ENCODE peak calls at places on chromosomes 13 and 19, in seven cellular contexts. One of them, this sample, is unnamed. For H3K4me1, the result is how much of the 10 kb centered on the place peaks cover.

GRCh38 chr13:39835253-39835652 is 179.8 kb downstream of the COG6 start:
- DNase-seq in effector memory CD4-positive, alpha-beta T cell: no peak
- DNase-seq in fibroblast of lung: no peak
- DNase-seq in endodermal cell: peak
- DNase-seq in body of pancreas: no peak
- DNase-seq in heart left ventricle: no peak
- DNase-seq in cardiac muscle cell: no peak
- DNase-seq in this sample: no peak

GRCh38 chr13:28459911-28460310 is 35.0 kb downstream of the FLT1 start:
- DNase-seq in effector memory CD4-positive, alpha-beta T cell: no peak
- DNase-seq in fibroblast of lung: no peak
- DNase-seq in endodermal cell: no peak
- DNase-seq in body of pancreas: no peak
- DNase-seq in heart left ventricle: no peak
- DNase-seq in cardiac muscle cell: no peak
- DNase-seq in this sample: no peak

GRCh38 chr19:13022859-13023636 is 27.8 kb downstream of the NFIX start:
- DNase-seq in effector memory CD4-positive, alpha-beta T cell: no peak
- DNase-seq in fibroblast of lung: peak
- DNase-seq in endodermal cell: peak
- DNase-seq in body of pancreas: peak
- DNase-seq in heart left ventricle: peak
- DNase-seq in cardiac muscle cell: no peak
- DNase-seq in this sample: no peak

GRCh38 chr13:98508280-98509074 is 68.4 kb downstream of the STK24 start:
- DNase-seq in effector memory CD4-positive, alpha-beta T cell: no peak
- DNase-seq in fibroblast of lung: peak
- DNase-seq in endodermal cell: no peak
- DNase-seq in body of pancreas: no peak
- DNase-seq in heart left ventricle: no peak
- DNase-seq in cardiac muscle cell: no peak
- DNase-seq in this sample: no peak

GRCh38 chr19:44848036-44848804 is 2.1 kb downstream of the NECTIN2 start:
- DNase-seq in effector memory CD4-positive, alpha-beta T cell: no peak
- DNase-seq in fibroblast of lung: peak
- DNase-seq in endodermal cell: peak
- DNase-seq in body of pancreas: peak
- DNase-seq in heart left ventricle: peak
- DNase-seq in cardiac muscle cell: peak
- DNase-seq in this sample: no peak

GRCh38 chr13:27728271-27728670 is 64.0 kb upstream of the GSX1 start:
- DNase-seq in effector memory CD4-positive, alpha-beta T cell: no peak
- DNase-seq in fibroblast of lung: no peak
- DNase-seq in endodermal cell: peak
- DNase-seq in body of pancreas: no peak
- DNase-seq in heart left ventricle: no peak
- DNase-seq in cardiac muscle cell: no peak
- DNase-seq in this sample: no peak

GRCh38 chr13:37109080-37109678 is 3.7 kb upstream of the CSNK1A1L start:
- DNase-seq in effector memory CD4-positive, alpha-beta T cell: no peak
- DNase-seq in fibroblast of lung: peak
- DNase-seq in endodermal cell: no peak
- DNase-seq in body of pancreas: no peak
- DNase-seq in heart left ventricle: no peak
- DNase-seq in cardiac muscle cell: peak
- DNase-seq in this sample: no peak

GRCh38 chr13:75628811-75629210 is 7.3 kb upstream of the LMO7 start:
- DNase-seq in effector memory CD4-positive, alpha-beta T cell: no peak
- DNase-seq in fibroblast of lung: no peak
- DNase-seq in endodermal cell: no peak
- DNase-seq in body of pancreas: no peak
- DNase-seq in heart left ventricle: no peak
- DNase-seq in cardiac muscle cell: no peak
- DNase-seq in this sample: no peak

GRCh38 chr13:32272021-32272695 is 43.0 kb downstream of the ZAR1L start:
- DNase-seq in effector memory CD4-positive, alpha-beta T cell: no peak
- DNase-seq in fibroblast of lung: no peak
- DNase-seq in endodermal cell: no peak
- DNase-seq in body of pancreas: no peak
- DNase-seq in heart left ventricle: no peak
- DNase-seq in cardiac muscle cell: no peak
- DNase-seq in this sample: no peak

GRCh38 chr19:27774827-27775226 is 1438.1 kb downstream of the UQCRFS1 start:
- DNase-seq in effector memory CD4-positive, alpha-beta T cell: no peak
- DNase-seq in fibroblast of lung: no peak
- DNase-seq in endodermal cell: peak
- DNase-seq in body of pancreas: no peak
- DNase-seq in heart left ventricle: no peak
- DNase-seq in cardiac muscle cell: no peak
- DNase-seq in this sample: no peak

GRCh38 chr13:96218475-96218874 is 128.6 kb downstream of the HS6ST3 start:
- DNase-seq in effector memory CD4-positive, alpha-beta T cell: no peak
- DNase-seq in fibroblast of lung: no peak
- DNase-seq in endodermal cell: no peak
- DNase-seq in body of pancreas: no peak
- DNase-seq in heart left ventricle: no peak
- DNase-seq in cardiac muscle cell: no peak
- DNase-seq in this sample: no peak

GRCh38 chr13:97395437-97396136 is 38.4 kb upstream of the RAP2A start:
- DNase-seq in effector memory CD4-positive, alpha-beta T cell: no peak
- DNase-seq in fibroblast of lung: peak
- DNase-seq in endodermal cell: no peak
- DNase-seq in body of pancreas: no peak
- DNase-seq in heart left ventricle: no peak
- DNase-seq in cardiac muscle cell: no peak
- DNase-seq in this sample: no peak

GRCh38 chr13:26656919-26657318 is 99.4 kb downstream of the WASF3 start:
- DNase-seq in effector memory CD4-positive, alpha-beta T cell: no peak
- DNase-seq in fibroblast of lung: peak
- DNase-seq in endodermal cell: no peak
- DNase-seq in body of pancreas: no peak
- DNase-seq in heart left ventricle: no peak
- DNase-seq in cardiac muscle cell: peak
- DNase-seq in this sample: no peak

GRCh38 chr13:41456768-41457588 is at the start of gene RGCC:
- DNase-seq in effector memory CD4-positive, alpha-beta T cell: peak
- DNase-seq in fibroblast of lung: peak
- DNase-seq in endodermal cell: peak
- DNase-seq in body of pancreas: peak
- DNase-seq in heart left ventricle: peak
- DNase-seq in cardiac muscle cell: peak
- DNase-seq in this sample: peak

GRCh38 chr13:113445791-113446487 is 7.3 kb downstream of the ADPRHL1 start:
- DNase-seq in effector memory CD4-positive, alpha-beta T cell: no peak
- DNase-seq in fibroblast of lung: no peak
- DNase-seq in endodermal cell: peak
- DNase-seq in body of pancreas: no peak
- DNase-seq in heart left ventricle: no peak
- DNase-seq in cardiac muscle cell: no peak
- DNase-seq in this sample: no peak

GRCh38 chr19:15296841-15297415 is 35.4 kb downstream of the BRD4 start:
- DNase-seq in effector memory CD4-positive, alpha-beta T cell: no peak
- DNase-seq in fibroblast of lung: no peak
- DNase-seq in endodermal cell: no peak
- DNase-seq in body of pancreas: no peak
- DNase-seq in heart left ventricle: no peak
- DNase-seq in cardiac muscle cell: no peak
- DNase-seq in this sample: peak

GRCh38 chr13:111423168-111423785 is 102.8 kb downstream of the TEX29 start:
- DNase-seq in effector memory CD4-positive, alpha-beta T cell: no peak
- DNase-seq in fibroblast of lung: no peak
- DNase-seq in endodermal cell: no peak
- DNase-seq in body of pancreas: no peak
- DNase-seq in heart left ventricle: no peak
- DNase-seq in cardiac muscle cell: no peak
- DNase-seq in this sample: no peak

GRCh38 chr19:34306213-34306661 is 51.9 kb downstream of the GARRE1 start:
- DNase-seq in effector memory CD4-positive, alpha-beta T cell: no peak
- DNase-seq in fibroblast of lung: no peak
- DNase-seq in endodermal cell: no peak
- DNase-seq in body of pancreas: peak
- DNase-seq in heart left ventricle: no peak
- DNase-seq in cardiac muscle cell: no peak
- DNase-seq in this sample: no peak

GRCh38 chr19:49014123-49014869 is 2.6 kb downstream of the LHB start:
- DNase-seq in effector memory CD4-positive, alpha-beta T cell: no peak
- DNase-seq in fibroblast of lung: peak
- DNase-seq in endodermal cell: no peak
- DNase-seq in body of pancreas: no peak
- DNase-seq in heart left ventricle: no peak
- DNase-seq in cardiac muscle cell: no peak
- DNase-seq in this sample: no peak

GRCh38 chr13:48431431-48431830 is 18.5 kb upstream of the LPAR6 start:
- DNase-seq in effector memory CD4-positive, alpha-beta T cell: no peak
- DNase-seq in fibroblast of lung: peak
- DNase-seq in endodermal cell: no peak
- DNase-seq in body of pancreas: no peak
- DNase-seq in heart left ventricle: no peak
- DNase-seq in cardiac muscle cell: no peak
- DNase-seq in this sample: no peak

GRCh38 chr19:41849067-41849466 is 4.2 kb downstream of the DMRTC2 start:
- DNase-seq in effector memory CD4-positive, alpha-beta T cell: no peak
- DNase-seq in fibroblast of lung: no peak
- DNase-seq in endodermal cell: no peak
- DNase-seq in body of pancreas: no peak
- DNase-seq in heart left ventricle: no peak
- DNase-seq in cardiac muscle cell: no peak
- DNase-seq in this sample: no peak

GRCh38 chr19:54336893-54337857 is 1.8 kb downstream of the LILRA4 start:
- DNase-seq in effector memory CD4-positive, alpha-beta T cell: no peak
- DNase-seq in fibroblast of lung: no peak
- DNase-seq in endodermal cell: no peak
- DNase-seq in body of pancreas: no peak
- DNase-seq in heart left ventricle: no peak
- DNase-seq in cardiac muscle cell: no peak
- DNase-seq in this sample: no peak

GRCh38 chr13:25885418-25885817 is 166.4 kb downstream of the SHISA2 start:
- DNase-seq in effector memory CD4-positive, alpha-beta T cell: no peak
- DNase-seq in fibroblast of lung: no peak
- DNase-seq in endodermal cell: peak
- DNase-seq in body of pancreas: no peak
- DNase-seq in heart left ventricle: no peak
- DNase-seq in cardiac muscle cell: no peak
- DNase-seq in this sample: no peak

GRCh38 chr19:55158848-55159793 is 1.6 kb upstream of the TNNI3 start:
- DNase-seq in effector memory CD4-positive, alpha-beta T cell: no peak
- DNase-seq in fibroblast of lung: no peak
- DNase-seq in endodermal cell: peak
- DNase-seq in body of pancreas: no peak
- DNase-seq in heart left ventricle: peak
- DNase-seq in cardiac muscle cell: peak
- DNase-seq in this sample: no peak

GRCh38 chr13:74062933-74063332 is 71.3 kb downstream of the KLF12 start:
- DNase-seq in effector memory CD4-positive, alpha-beta T cell: no peak
- DNase-seq in fibroblast of lung: peak
- DNase-seq in endodermal cell: no peak
- DNase-seq in body of pancreas: peak
- DNase-seq in heart left ventricle: peak
- DNase-seq in cardiac muscle cell: peak
- DNase-seq in this sample: no peak

DNA sequence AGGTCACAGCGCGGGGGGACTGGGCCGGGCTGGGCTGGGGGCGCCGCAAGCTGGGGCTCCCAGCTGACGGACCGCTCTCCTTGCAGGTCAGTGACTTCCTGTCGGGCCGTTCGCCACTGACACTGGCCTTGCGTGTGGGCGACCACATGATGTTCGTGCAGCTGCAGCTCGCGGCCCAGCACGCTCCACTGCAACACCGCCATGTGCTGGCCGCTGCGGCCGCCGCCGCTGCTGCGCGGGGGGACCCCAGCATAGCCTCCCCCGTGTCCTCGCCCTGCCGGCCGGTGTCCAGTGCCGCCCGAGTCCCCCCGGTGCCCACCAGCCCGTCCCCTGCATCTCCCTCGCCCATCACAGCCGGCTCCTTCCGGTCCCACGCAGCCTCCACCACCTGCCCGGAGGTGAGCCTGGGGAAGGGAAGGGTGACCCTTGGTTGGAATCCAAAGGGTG is 5.7 kb downstream of the MIDN start:
- DNase-seq in effector memory CD4-positive, alpha-beta T cell: no peak
- DNase-seq in fibroblast of lung: no peak
- DNase-seq in endodermal cell: no peak
- DNase-seq in body of pancreas: no peak
- DNase-seq in heart left ventricle: no peak
- DNase-seq in cardiac muscle cell: no peak
- DNase-seq in this sample: no peak
- H3K4me1 ChIP-seq in effector memory CD4-positive, alpha-beta T cell: half or more
- H3K4me1 ChIP-seq in fibroblast of lung: under half
- H3K4me1 ChIP-seq in endodermal cell: under half
- H3K4me1 ChIP-seq in body of pancreas: half or more
- H3K4me1 ChIP-seq in heart left ventricle: under half
- H3K4me1 ChIP-seq in cardiac muscle cell: under half
- H3K4me1 ChIP-seq in this sample: half or more

GRCh38 chr19:10979950-10980349 is 19.1 kb downstream of the SMARCA4 start:
- DNase-seq in effector memory CD4-positive, alpha-beta T cell: no peak
- DNase-seq in fibroblast of lung: no peak
- DNase-seq in endodermal cell: no peak
- DNase-seq in body of pancreas: peak
- DNase-seq in heart left ventricle: no peak
- DNase-seq in cardiac muscle cell: no peak
- DNase-seq in this sample: peak
- H3K4me1 ChIP-seq in effector memory CD4-positive, alpha-beta T cell: under half
- H3K4me1 ChIP-seq in fibroblast of lung: under half
- H3K4me1 ChIP-seq in endodermal cell: under half
- H3K4me1 ChIP-seq in body of pancreas: under half
- H3K4me1 ChIP-seq in heart left ventricle: under half
- H3K4me1 ChIP-seq in cardiac muscle cell: under half
- H3K4me1 ChIP-seq in this sample: under half

GRCh38 chr19:18027151-18027550 is 19.2 kb downstream of the ARRDC2 start:
- DNase-seq in effector memory CD4-positive, alpha-beta T cell: no peak
- DNase-seq in fibroblast of lung: no peak
- DNase-seq in endodermal cell: no peak
- DNase-seq in body of pancreas: no peak
- DNase-seq in heart left ventricle: no peak
- DNase-seq in cardiac muscle cell: no peak
- DNase-seq in this sample: no peak
- H3K4me1 ChIP-seq in effector memory CD4-positive, alpha-beta T cell: under half
- H3K4me1 ChIP-seq in fibroblast of lung: under half
- H3K4me1 ChIP-seq in endodermal cell: under half
- H3K4me1 ChIP-seq in body of pancreas: under half
- H3K4me1 ChIP-seq in heart left ventricle: under half
- H3K4me1 ChIP-seq in cardiac muscle cell: under half
- H3K4me1 ChIP-seq in this sample: under half

GRCh38 chr13:99988469-99989375 is 7.1 kb downstream of the ZIC2 start:
- DNase-seq in effector memory CD4-positive, alpha-beta T cell: no peak
- DNase-seq in fibroblast of lung: no peak
- DNase-seq in endodermal cell: peak
- DNase-seq in body of pancreas: no peak
- DNase-seq in heart left ventricle: no peak
- DNase-seq in cardiac muscle cell: peak
- DNase-seq in this sample: peak
- H3K4me1 ChIP-seq in effector memory CD4-positive, alpha-beta T cell: under half
- H3K4me1 ChIP-seq in fibroblast of lung: under half
- H3K4me1 ChIP-seq in endodermal cell: under half
- H3K4me1 ChIP-seq in body of pancreas: under half
- H3K4me1 ChIP-seq in heart left ventricle: under half
- H3K4me1 ChIP-seq in cardiac muscle cell: under half
- H3K4me1 ChIP-seq in this sample: under half

DNA sequence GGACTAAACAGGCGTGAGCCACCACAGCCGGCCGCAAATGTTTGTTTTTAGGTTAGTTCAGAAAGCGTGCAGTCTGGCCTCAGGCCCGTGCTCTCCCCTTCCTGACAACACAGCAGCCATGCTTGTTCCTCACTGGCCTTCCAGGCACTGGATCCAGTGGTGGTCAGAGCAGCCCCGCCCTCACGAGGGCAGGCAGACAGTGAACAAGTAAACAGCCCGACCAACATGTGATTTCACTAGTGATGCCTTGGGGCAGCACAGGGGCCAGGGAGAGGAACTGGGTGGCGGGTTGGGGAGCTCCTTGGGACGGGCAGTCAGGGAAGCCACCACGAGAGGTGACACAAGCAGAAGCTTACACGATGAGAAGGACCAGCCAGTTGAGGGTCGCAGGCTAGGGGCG is 40.8 kb downstream of the CAPN12 start:
- DNase-seq in effector memory CD4-positive, alpha-beta T cell: no peak
- DNase-seq in fibroblast of lung: no peak
- DNase-seq in endodermal cell: no peak
- DNase-seq in body of pancreas: no peak
- DNase-seq in heart left ventricle: no peak
- DNase-seq in cardiac muscle cell: no peak
- DNase-seq in this sample: no peak
- H3K4me1 ChIP-seq in effector memory CD4-positive, alpha-beta T cell: under half
- H3K4me1 ChIP-seq in fibroblast of lung: under half
- H3K4me1 ChIP-seq in endodermal cell: under half
- H3K4me1 ChIP-seq in body of pancreas: half or more
- H3K4me1 ChIP-seq in heart left ventricle: half or more
- H3K4me1 ChIP-seq in cardiac muscle cell: under half
- H3K4me1 ChIP-seq in this sample: under half